ENCODE peak calls at places on chromosomes 7 and 10, in eight cellular contexts. One of them, this sample, is unnamed.
A peak's percentile ranks its signal among the peaks of the same experiment; 100 is the strongest.

GRCh38 chr7:94888542-94888941 is 18.9 kb upstream of the PPP1R9A start:
- DNase-seq in glutamatergic neuron: no peak
- DNase-seq in mucosa of descending colon: no peak
- DNase-seq in stimulated activated CD8-positive, alpha-beta memory T cell treated with anti-CD3 and anti-CD28 coated beads, Interleukin-2, amount 100 ng/mL, for 1 hour: no peak
- DNase-seq in hypothalamus: no peak
- DNase-seq in activated T-cell treated with anti-CD3 and anti-CD28 coated beads for 48 hours: no peak
- DNase-seq in NCI-H510A: no peak
- DNase-seq in CD4-positive, alpha-beta T cell: no peak
- DNase-seq in this sample: no peak

GRCh38 chr10:61708841-61709240 is 46.1 kb downstream of the CABCOCO1 start:
- DNase-seq in NCI-H510A: no peak
- DNase-seq in CD4-positive, alpha-beta T cell: no peak
- DNase-seq in hypothalamus: no peak
- DNase-seq in stimulated activated CD8-positive, alpha-beta memory T cell treated with anti-CD3 and anti-CD28 coated beads, Interleukin-2, amount 100 ng/mL, for 1 hour: no peak
- DNase-seq in mucosa of descending colon: no peak
- DNase-seq in activated T-cell treated with anti-CD3 and anti-CD28 coated beads for 48 hours: no peak
- DNase-seq in glutamatergic neuron: no peak
- DNase-seq in this sample: no peak

GRCh38 chr10:15636446-15636845 is 83.3 kb downstream of the ITGA8 start:
- DNase-seq in mucosa of descending colon: no peak
- DNase-seq in glutamatergic neuron: no peak
- DNase-seq in stimulated activated CD8-positive, alpha-beta memory T cell treated with anti-CD3 and anti-CD28 coated beads, Interleukin-2, amount 100 ng/mL, for 1 hour: no peak
- DNase-seq in NCI-H510A: no peak
- DNase-seq in activated T-cell treated with anti-CD3 and anti-CD28 coated beads for 48 hours: no peak
- DNase-seq in CD4-positive, alpha-beta T cell: no peak
- DNase-seq in hypothalamus: no peak
- DNase-seq in this sample: no peak

GRCh38 chr10:43854042-43854441 is 205.4 kb upstream of the ZNF32 start:
- DNase-seq in stimulated activated CD8-positive, alpha-beta memory T cell treated with anti-CD3 and anti-CD28 coated beads, Interleukin-2, amount 100 ng/mL, for 1 hour: no peak
- DNase-seq in mucosa of descending colon: no peak
- DNase-seq in glutamatergic neuron: no peak
- DNase-seq in hypothalamus: no peak
- DNase-seq in CD4-positive, alpha-beta T cell: no peak
- DNase-seq in activated T-cell treated with anti-CD3 and anti-CD28 coated beads for 48 hours: no peak
- DNase-seq in NCI-H510A: no peak
- DNase-seq in this sample: no peak

GRCh38 chr7:11650030-11650429 is 182.0 kb downstream of the THSD7A start:
- DNase-seq in activated T-cell treated with anti-CD3 and anti-CD28 coated beads for 48 hours: no peak
- DNase-seq in mucosa of descending colon: no peak
- DNase-seq in stimulated activated CD8-positive, alpha-beta memory T cell treated with anti-CD3 and anti-CD28 coated beads, Interleukin-2, amount 100 ng/mL, for 1 hour: no peak
- DNase-seq in CD4-positive, alpha-beta T cell: no peak
- DNase-seq in hypothalamus: no peak
- DNase-seq in glutamatergic neuron: no peak
- DNase-seq in NCI-H510A: no peak
- DNase-seq in this sample: no peak

GRCh38 chr10:103111031-103111917 is 81.8 kb downstream of the NT5C2 start:
- DNase-seq in CD4-positive, alpha-beta T cell: no peak
- DNase-seq in activated T-cell treated with anti-CD3 and anti-CD28 coated beads for 48 hours: no peak
- DNase-seq in hypothalamus: no peak
- DNase-seq in mucosa of descending colon: no peak
- DNase-seq in glutamatergic neuron: no peak
- DNase-seq in stimulated activated CD8-positive, alpha-beta memory T cell treated with anti-CD3 and anti-CD28 coated beads, Interleukin-2, amount 100 ng/mL, for 1 hour: no peak
- DNase-seq in NCI-H510A: no peak
- DNase-seq in this sample: no peak

GRCh38 chr10:5628366-5628765 is 38.0 kb downstream of the ASB13 start:
- DNase-seq in NCI-H510A: no peak
- DNase-seq in mucosa of descending colon: no peak
- DNase-seq in hypothalamus: no peak
- DNase-seq in activated T-cell treated with anti-CD3 and anti-CD28 coated beads for 48 hours: no peak
- DNase-seq in stimulated activated CD8-positive, alpha-beta memory T cell treated with anti-CD3 and anti-CD28 coated beads, Interleukin-2, amount 100 ng/mL, for 1 hour: no peak
- DNase-seq in glutamatergic neuron: no peak
- DNase-seq in CD4-positive, alpha-beta T cell: no peak
- DNase-seq in this sample: no peak

GRCh38 chr10:76559889-76560215 is 1077.8 kb downstream of the KCNMA1 start:
- DNase-seq in NCI-H510A: no peak
- DNase-seq in activated T-cell treated with anti-CD3 and anti-CD28 coated beads for 48 hours: no peak
- DNase-seq in CD4-positive, alpha-beta T cell: no peak
- DNase-seq in glutamatergic neuron: no peak
- DNase-seq in hypothalamus: no peak
- DNase-seq in stimulated activated CD8-positive, alpha-beta memory T cell treated with anti-CD3 and anti-CD28 coated beads, Interleukin-2, amount 100 ng/mL, for 1 hour: no peak
- DNase-seq in mucosa of descending colon: no peak
- DNase-seq in this sample: no peak

GRCh38 chr7:1100386-1100785 is 12.5 kb downstream of the GPER1 start:
- DNase-seq in CD4-positive, alpha-beta T cell: no peak
- DNase-seq in hypothalamus: no peak
- DNase-seq in NCI-H510A: no peak
- DNase-seq in glutamatergic neuron: no peak
- DNase-seq in stimulated activated CD8-positive, alpha-beta memory T cell treated with anti-CD3 and anti-CD28 coated beads, Interleukin-2, amount 100 ng/mL, for 1 hour: no peak
- DNase-seq in activated T-cell treated with anti-CD3 and anti-CD28 coated beads for 48 hours: no peak
- DNase-seq in mucosa of descending colon: no peak
- DNase-seq in this sample: no peak

GRCh38 chr7:99046722-99047121 is 97.2 kb downstream of the SMURF1 start:
- DNase-seq in mucosa of descending colon: no peak
- DNase-seq in glutamatergic neuron: no peak
- DNase-seq in hypothalamus: no peak
- DNase-seq in stimulated activated CD8-positive, alpha-beta memory T cell treated with anti-CD3 and anti-CD28 coated beads, Interleukin-2, amount 100 ng/mL, for 1 hour: no peak
- DNase-seq in CD4-positive, alpha-beta T cell: no peak
- DNase-seq in NCI-H510A: no peak
- DNase-seq in activated T-cell treated with anti-CD3 and anti-CD28 coated beads for 48 hours: no peak
- DNase-seq in this sample: no peak

GRCh38 chr7:137386966-137387365 is 43.4 kb upstream of the PTN start:
- DNase-seq in glutamatergic neuron: no peak
- DNase-seq in hypothalamus: no peak
- DNase-seq in CD4-positive, alpha-beta T cell: no peak
- DNase-seq in stimulated activated CD8-positive, alpha-beta memory T cell treated with anti-CD3 and anti-CD28 coated beads, Interleukin-2, amount 100 ng/mL, for 1 hour: no peak
- DNase-seq in activated T-cell treated with anti-CD3 and anti-CD28 coated beads for 48 hours: no peak
- DNase-seq in NCI-H510A: no peak
- DNase-seq in mucosa of descending colon: no peak
- DNase-seq in this sample: no peak

GRCh38 chr10:33746878-33747277 is 412.4 kb upstream of the NRP1 start:
- DNase-seq in hypothalamus: no peak
- DNase-seq in stimulated activated CD8-positive, alpha-beta memory T cell treated with anti-CD3 and anti-CD28 coated beads, Interleukin-2, amount 100 ng/mL, for 1 hour: no peak
- DNase-seq in mucosa of descending colon: no peak
- DNase-seq in CD4-positive, alpha-beta T cell: no peak
- DNase-seq in NCI-H510A: no peak
- DNase-seq in activated T-cell treated with anti-CD3 and anti-CD28 coated beads for 48 hours: no peak
- DNase-seq in glutamatergic neuron: no peak
- DNase-seq in this sample: no peak

GRCh38 chr7:130595986-130596385 is 72.6 kb downstream of the COPG2 start:
- DNase-seq in hypothalamus: no peak
- DNase-seq in mucosa of descending colon: no peak
- DNase-seq in glutamatergic neuron: no peak
- DNase-seq in stimulated activated CD8-positive, alpha-beta memory T cell treated with anti-CD3 and anti-CD28 coated beads, Interleukin-2, amount 100 ng/mL, for 1 hour: no peak
- DNase-seq in activated T-cell treated with anti-CD3 and anti-CD28 coated beads for 48 hours: no peak
- DNase-seq in CD4-positive, alpha-beta T cell: no peak
- DNase-seq in NCI-H510A: no peak
- DNase-seq in this sample: no peak

GRCh38 chr7:93515144-93515543 is 59.4 kb downstream of the CALCR start:
- DNase-seq in glutamatergic neuron: no peak
- DNase-seq in CD4-positive, alpha-beta T cell: no peak
- DNase-seq in mucosa of descending colon: no peak
- DNase-seq in activated T-cell treated with anti-CD3 and anti-CD28 coated beads for 48 hours: no peak
- DNase-seq in NCI-H510A: no peak
- DNase-seq in stimulated activated CD8-positive, alpha-beta memory T cell treated with anti-CD3 and anti-CD28 coated beads, Interleukin-2, amount 100 ng/mL, for 1 hour: no peak
- DNase-seq in hypothalamus: no peak
- DNase-seq in this sample: no peak

GRCh38 chr7:12726908-12727307 is 39.5 kb downstream of the ARL4A start:
- DNase-seq in stimulated activated CD8-positive, alpha-beta memory T cell treated with anti-CD3 and anti-CD28 coated beads, Interleukin-2, amount 100 ng/mL, for 1 hour: no peak
- DNase-seq in NCI-H510A: no peak
- DNase-seq in CD4-positive, alpha-beta T cell: no peak
- DNase-seq in glutamatergic neuron: no peak
- DNase-seq in hypothalamus: no peak
- DNase-seq in activated T-cell treated with anti-CD3 and anti-CD28 coated beads for 48 hours: no peak
- DNase-seq in mucosa of descending colon: no peak
- DNase-seq in this sample: no peak

GRCh38 chr7:77246031-77246430 is 46.4 kb upstream of the FGL2 start:
- DNase-seq in NCI-H510A: no peak
- DNase-seq in mucosa of descending colon: no peak
- DNase-seq in stimulated activated CD8-positive, alpha-beta memory T cell treated with anti-CD3 and anti-CD28 coated beads, Interleukin-2, amount 100 ng/mL, for 1 hour: no peak
- DNase-seq in activated T-cell treated with anti-CD3 and anti-CD28 coated beads for 48 hours: no peak
- DNase-seq in CD4-positive, alpha-beta T cell: no peak
- DNase-seq in glutamatergic neuron: no peak
- DNase-seq in hypothalamus: no peak
- DNase-seq in this sample: peak; percentile 39

GRCh38 chr10:79038841-79039201 is 29.9 kb upstream of the ZMIZ1 start:
- DNase-seq in NCI-H510A: peak; percentile 92
- DNase-seq in hypothalamus: no peak
- DNase-seq in stimulated activated CD8-positive, alpha-beta memory T cell treated with anti-CD3 and anti-CD28 coated beads, Interleukin-2, amount 100 ng/mL, for 1 hour: no peak
- DNase-seq in activated T-cell treated with anti-CD3 and anti-CD28 coated beads for 48 hours: no peak
- DNase-seq in mucosa of descending colon: no peak
- DNase-seq in CD4-positive, alpha-beta T cell: no peak
- DNase-seq in glutamatergic neuron: peak; percentile 38
- DNase-seq in this sample: no peak

GRCh38 chr10:44008917-44009620 is 360.4 kb upstream of the ZNF32 start:
- DNase-seq in mucosa of descending colon: no peak
- DNase-seq in activated T-cell treated with anti-CD3 and anti-CD28 coated beads for 48 hours: no peak
- DNase-seq in stimulated activated CD8-positive, alpha-beta memory T cell treated with anti-CD3 and anti-CD28 coated beads, Interleukin-2, amount 100 ng/mL, for 1 hour: no peak
- DNase-seq in glutamatergic neuron: no peak
- DNase-seq in NCI-H510A: no peak
- DNase-seq in hypothalamus: no peak
- DNase-seq in CD4-positive, alpha-beta T cell: no peak
- DNase-seq in this sample: no peak

GRCh38 chr10:24723386-24723787 is 300 bp downstream of the ARHGAP21 start:
- DNase-seq in stimulated activated CD8-positive, alpha-beta memory T cell treated with anti-CD3 and anti-CD28 coated beads, Interleukin-2, amount 100 ng/mL, for 1 hour: no peak
- DNase-seq in hypothalamus: no peak
- DNase-seq in glutamatergic neuron: no peak
- DNase-seq in CD4-positive, alpha-beta T cell: no peak
- DNase-seq in activated T-cell treated with anti-CD3 and anti-CD28 coated beads for 48 hours: peak; percentile 12
- DNase-seq in NCI-H510A: no peak
- DNase-seq in mucosa of descending colon: peak; percentile 58
- DNase-seq in this sample: peak; percentile 31

GRCh38 chr7:156099085-156099484 is 286.8 kb upstream of the SHH start:
- DNase-seq in activated T-cell treated with anti-CD3 and anti-CD28 coated beads for 48 hours: no peak
- DNase-seq in hypothalamus: no peak
- DNase-seq in mucosa of descending colon: no peak
- DNase-seq in NCI-H510A: no peak
- DNase-seq in stimulated activated CD8-positive, alpha-beta memory T cell treated with anti-CD3 and anti-CD28 coated beads, Interleukin-2, amount 100 ng/mL, for 1 hour: no peak
- DNase-seq in CD4-positive, alpha-beta T cell: no peak
- DNase-seq in glutamatergic neuron: no peak
- DNase-seq in this sample: no peak

GRCh38 chr7:38195804-38196595 is 18.0 kb downstream of the STARD3NL start:
- DNase-seq in NCI-H510A: peak; percentile 2
- DNase-seq in mucosa of descending colon: no peak
- DNase-seq in hypothalamus: no peak
- DNase-seq in activated T-cell treated with anti-CD3 and anti-CD28 coated beads for 48 hours: no peak
- DNase-seq in stimulated activated CD8-positive, alpha-beta memory T cell treated with anti-CD3 and anti-CD28 coated beads, Interleukin-2, amount 100 ng/mL, for 1 hour: no peak
- DNase-seq in glutamatergic neuron: no peak
- DNase-seq in CD4-positive, alpha-beta T cell: no peak
- DNase-seq in this sample: no peak

This sample was measured in activated CD8-positive, alpha-beta T cell treated with anti-CD3 and anti-CD28 coated beads for 36 hours.